ENCODE peak calls at places on chromosomes 16 and 17, in four cellular contexts. One of them, this sample, is unnamed.

GRCh38 chr17:38613981-38614779 is 8.4 kb upstream of the SRCIN1 start:
- DNase-seq in neural progenitor cell: no peak
- DNase-seq in hepatocyte: peak
- DNase-seq in astrocyte: no peak
- DNase-seq in this sample: no peak

GRCh38 chr16:17303101-17303500 is 167.7 kb downstream of the XYLT1 start:
- DNase-seq in neural progenitor cell: no peak
- DNase-seq in astrocyte: no peak
- DNase-seq in hepatocyte: no peak
- DNase-seq in this sample: no peak

GRCh38 chr16:81996664-81997529 is 14.4 kb downstream of the SDR42E1 start:
- DNase-seq in hepatocyte: peak
- DNase-seq in astrocyte: peak
- DNase-seq in neural progenitor cell: peak
- DNase-seq in this sample: peak

GRCh38 chr16:53822936-53823529 is 119.1 kb downstream of the FTO start:
- DNase-seq in astrocyte: peak
- DNase-seq in hepatocyte: no peak
- DNase-seq in neural progenitor cell: no peak
- DNase-seq in this sample: peak

GRCh38 chr17:80612997-80613731 is 68.5 kb downstream of the RPTOR start:
- DNase-seq in neural progenitor cell: no peak
- DNase-seq in astrocyte: no peak
- DNase-seq in hepatocyte: no peak
- DNase-seq in this sample: no peak

GRCh38 chr17:19867094-19867653 is 562 bp downstream of the ULK2 start:
- DNase-seq in hepatocyte: peak
- DNase-seq in neural progenitor cell: peak
- DNase-seq in astrocyte: peak
- DNase-seq in this sample: peak

GRCh38 chr17:43363181-43363925 is 35.4 kb upstream of the ARL4D start:
- DNase-seq in hepatocyte: no peak
- DNase-seq in neural progenitor cell: no peak
- DNase-seq in astrocyte: no peak
- DNase-seq in this sample: no peak

GRCh38 chr17:81008140-81008539 is 16.5 kb downstream of the CHMP6 start:
- DNase-seq in astrocyte: no peak
- DNase-seq in hepatocyte: no peak
- DNase-seq in neural progenitor cell: no peak
- DNase-seq in this sample: peak

GRCh38 chr17:72456026-72456569 is 335.3 kb downstream of the SOX9 start:
- DNase-seq in neural progenitor cell: no peak
- DNase-seq in hepatocyte: peak
- DNase-seq in astrocyte: peak
- DNase-seq in this sample: peak

GRCh38 chr17:9522074-9522473 is 53.5 kb downstream of the STX8 start:
- DNase-seq in neural progenitor cell: peak
- DNase-seq in astrocyte: peak
- DNase-seq in hepatocyte: peak
- DNase-seq in this sample: peak

GRCh38 chr17:75776399-75777242 is 8.0 kb upstream of the UNK start:
- DNase-seq in neural progenitor cell: no peak
- DNase-seq in astrocyte: no peak
- DNase-seq in hepatocyte: peak
- DNase-seq in this sample: peak

GRCh38 chr16:67504190-67505021 is 21.1 kb upstream of the AGRP start:
- DNase-seq in astrocyte: no peak
- DNase-seq in hepatocyte: no peak
- DNase-seq in neural progenitor cell: no peak
- DNase-seq in this sample: peak

GRCh38 chr16:4373909-4374742 is 2.5 kb downstream of the VASN start:
- DNase-seq in astrocyte: peak
- DNase-seq in hepatocyte: peak
- DNase-seq in neural progenitor cell: peak
- DNase-seq in this sample: peak

GRCh38 chr17:31074772-31075538 is 19.8 kb upstream of the NF1 start:
- DNase-seq in neural progenitor cell: peak
- DNase-seq in hepatocyte: no peak
- DNase-seq in astrocyte: peak
- DNase-seq in this sample: peak

GRCh38 chr17:76080207-76080933 is 1.4 kb downstream of the ZACN start:
- DNase-seq in neural progenitor cell: peak
- DNase-seq in hepatocyte: no peak
- DNase-seq in astrocyte: no peak
- DNase-seq in this sample: no peak

GRCh38 chr17:74571894-74572293 is 4.6 kb upstream of the CD300H start:
- DNase-seq in hepatocyte: no peak
- DNase-seq in neural progenitor cell: no peak
- DNase-seq in astrocyte: no peak
- DNase-seq in this sample: no peak

GRCh38 chr17:309361-309888 is 43.2 kb downstream of the RPH3AL start:
- DNase-seq in neural progenitor cell: peak
- DNase-seq in astrocyte: no peak
- DNase-seq in hepatocyte: no peak
- DNase-seq in this sample: peak

GRCh38 chr16:10098991-10099390 is 83.2 kb downstream of the GRIN2A start:
- DNase-seq in neural progenitor cell: no peak
- DNase-seq in astrocyte: peak
- DNase-seq in hepatocyte: no peak
- DNase-seq in this sample: no peak

GRCh38 chr16:86660623-86661022 is 82.3 kb downstream of the FOXL1 start:
- DNase-seq in hepatocyte: no peak
- DNase-seq in neural progenitor cell: no peak
- DNase-seq in astrocyte: no peak
- DNase-seq in this sample: no peak

GRCh38 chr17:81371910-81372760 is 23.1 kb upstream of the BAHCC1 start:
- DNase-seq in hepatocyte: peak
- DNase-seq in astrocyte: peak
- DNase-seq in neural progenitor cell: peak
- DNase-seq in this sample: peak

GRCh38 chr16:3121843-3122467 is 9.6 kb downstream of the ZNF205 start:
- DNase-seq in astrocyte: no peak
- DNase-seq in hepatocyte: no peak
- DNase-seq in neural progenitor cell: no peak
- DNase-seq in this sample: no peak

GRCh38 chr17:260031-260791 is 78.8 kb upstream of the DOC2B start:
- DNase-seq in hepatocyte: no peak
- DNase-seq in astrocyte: no peak
- DNase-seq in neural progenitor cell: no peak
- DNase-seq in this sample: no peak

GRCh38 chr17:40967581-40967980 is 833 bp upstream of the KRT39 start:
- DNase-seq in neural progenitor cell: no peak
- DNase-seq in astrocyte: no peak
- DNase-seq in hepatocyte: no peak
- DNase-seq in this sample: no peak

GRCh38 chr17:72661093-72661944 is 431.2 kb downstream of the SLC39A11 start:
- DNase-seq in neural progenitor cell: no peak
- DNase-seq in astrocyte: peak
- DNase-seq in hepatocyte: peak
- DNase-seq in this sample: no peak

GRCh38 chr16:630024-630814 is 566 bp upstream of the WFIKKN1 start:
- DNase-seq in hepatocyte: no peak
- DNase-seq in neural progenitor cell: peak
- DNase-seq in astrocyte: no peak
- DNase-seq in this sample: peak

GRCh38 chr16:85600078-85600477 is 13.0 kb upstream of the GSE1 start:
- DNase-seq in neural progenitor cell: no peak
- DNase-seq in hepatocyte: no peak
- DNase-seq in astrocyte: no peak
- DNase-seq in this sample: no peak

GRCh38 chr17:59623151-59623550 is 3.5 kb downstream of the CLTC start:
- DNase-seq in astrocyte: no peak
- DNase-seq in hepatocyte: no peak
- DNase-seq in neural progenitor cell: peak
- DNase-seq in this sample: peak

GRCh38 chr17:74949455-74950115 is 13.9 kb downstream of the OTOP3 start:
- DNase-seq in hepatocyte: no peak
- DNase-seq in neural progenitor cell: no peak
- DNase-seq in astrocyte: no peak
- DNase-seq in this sample: no peak

GRCh38 chr16:31268891-31269290 is 9.1 kb downstream of the ITGAM start:
- DNase-seq in neural progenitor cell: no peak
- DNase-seq in astrocyte: no peak
- DNase-seq in hepatocyte: no peak
- DNase-seq in this sample: no peak

GRCh38 chr16:84374160-84374489 is 5.8 kb downstream of the ATP2C2 start:
- DNase-seq in neural progenitor cell: no peak
- DNase-seq in hepatocyte: no peak
- DNase-seq in astrocyte: peak
- DNase-seq in this sample: peak

GRCh38 chr16:7313170-7313569 is 19.5 kb upstream of the RBFOX1 start:
- DNase-seq in astrocyte: no peak
- DNase-seq in neural progenitor cell: peak
- DNase-seq in hepatocyte: peak
- DNase-seq in this sample: peak

GRCh38 chr17:491086-492014 is 138.7 kb upstream of the RPH3AL start:
- DNase-seq in astrocyte: peak
- DNase-seq in neural progenitor cell: peak
- DNase-seq in hepatocyte: peak
- DNase-seq in this sample: peak

GRCh38 chr17:6299275-6299674 is 135.6 kb downstream of the AIPL1 start:
- DNase-seq in astrocyte: no peak
- DNase-seq in hepatocyte: no peak
- DNase-seq in neural progenitor cell: no peak
- DNase-seq in this sample: no peak

GRCh38 chr16:17696696-17697095 is 225.9 kb upstream of the XYLT1 start:
- DNase-seq in astrocyte: no peak
- DNase-seq in neural progenitor cell: peak
- DNase-seq in hepatocyte: no peak
- DNase-seq in this sample: no peak

GRCh38 chr17:4555863-4556646 is 871 bp upstream of the MYBBP1A start:
- DNase-seq in astrocyte: no peak
- DNase-seq in neural progenitor cell: peak
- DNase-seq in hepatocyte: no peak
- DNase-seq in this sample: no peak

GRCh38 chr17:6489016-6489550 is 44.8 kb downstream of the PIMREG start:
- DNase-seq in astrocyte: no peak
- DNase-seq in hepatocyte: no peak
- DNase-seq in neural progenitor cell: no peak
- DNase-seq in this sample: peak

GRCh38 chr16:50338371-50339231 is 30.2 kb downstream of the BRD7 start:
- DNase-seq in astrocyte: peak
- DNase-seq in neural progenitor cell: no peak
- DNase-seq in hepatocyte: no peak
- DNase-seq in this sample: peak

GRCh38 chr17:40307001-40307690 is 1.8 kb upstream of the RARA start:
- DNase-seq in neural progenitor cell: peak
- DNase-seq in hepatocyte: peak
- DNase-seq in astrocyte: peak
- DNase-seq in this sample: peak

GRCh38 chr16:88881675-88882357 is 15.4 kb upstream of the PABPN1L start:
- DNase-seq in astrocyte: no peak
- DNase-seq in hepatocyte: no peak
- DNase-seq in neural progenitor cell: no peak
- DNase-seq in this sample: no peak
- H2AFZ ChIP-seq in astrocyte: no peak
- H2AFZ ChIP-seq in hepatocyte: no peak
- H2AFZ ChIP-seq in neural progenitor cell: no peak
- H2AFZ ChIP-seq in this sample: no peak

DNA sequence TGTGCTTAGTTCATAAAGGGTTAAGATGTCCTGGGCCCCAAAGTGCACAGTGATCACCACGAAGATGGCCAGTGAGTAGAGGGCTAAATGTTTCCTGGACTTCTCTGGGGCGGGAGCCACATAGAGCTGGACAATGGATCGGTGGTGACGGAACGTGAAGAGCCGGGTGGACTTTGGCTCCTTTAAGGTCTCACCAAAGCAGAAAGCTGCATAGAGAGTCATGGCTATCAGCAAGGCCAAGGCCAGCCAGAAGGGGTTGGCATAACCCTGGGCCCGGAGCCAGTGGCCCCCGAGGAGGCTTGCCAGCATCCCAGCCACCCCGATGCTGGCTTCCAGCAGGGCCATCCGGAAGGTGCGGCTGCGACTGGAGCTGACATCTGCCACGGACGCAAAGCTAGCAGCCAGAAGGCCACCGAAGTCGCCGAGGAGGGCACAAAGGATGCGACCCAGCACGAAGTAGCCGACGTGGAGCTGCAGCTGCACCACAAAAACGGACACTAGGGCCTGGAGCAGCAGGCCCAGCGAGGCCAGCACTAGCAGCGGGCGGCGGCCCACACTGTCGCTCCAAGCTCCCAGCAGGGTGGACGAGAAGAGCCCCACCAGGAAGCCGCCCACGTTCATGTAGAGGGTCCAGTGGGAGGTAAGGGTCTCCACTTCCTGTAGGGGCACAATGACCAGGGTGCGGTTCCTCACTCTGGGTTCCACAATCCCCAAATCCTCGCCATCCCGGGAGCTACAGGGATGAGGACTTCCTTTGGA is 1.0 kb downstream of the SLC46A1 start:
- DNase-seq in neural progenitor cell: no peak
- DNase-seq in hepatocyte: no peak
- DNase-seq in astrocyte: no peak
- DNase-seq in this sample: peak
- H3K27ac ChIP-seq in neural progenitor cell: no peak
- H3K27ac ChIP-seq in hepatocyte: peak
- H3K27ac ChIP-seq in astrocyte: no peak
- H3K27ac ChIP-seq in this sample: no peak

DNA sequence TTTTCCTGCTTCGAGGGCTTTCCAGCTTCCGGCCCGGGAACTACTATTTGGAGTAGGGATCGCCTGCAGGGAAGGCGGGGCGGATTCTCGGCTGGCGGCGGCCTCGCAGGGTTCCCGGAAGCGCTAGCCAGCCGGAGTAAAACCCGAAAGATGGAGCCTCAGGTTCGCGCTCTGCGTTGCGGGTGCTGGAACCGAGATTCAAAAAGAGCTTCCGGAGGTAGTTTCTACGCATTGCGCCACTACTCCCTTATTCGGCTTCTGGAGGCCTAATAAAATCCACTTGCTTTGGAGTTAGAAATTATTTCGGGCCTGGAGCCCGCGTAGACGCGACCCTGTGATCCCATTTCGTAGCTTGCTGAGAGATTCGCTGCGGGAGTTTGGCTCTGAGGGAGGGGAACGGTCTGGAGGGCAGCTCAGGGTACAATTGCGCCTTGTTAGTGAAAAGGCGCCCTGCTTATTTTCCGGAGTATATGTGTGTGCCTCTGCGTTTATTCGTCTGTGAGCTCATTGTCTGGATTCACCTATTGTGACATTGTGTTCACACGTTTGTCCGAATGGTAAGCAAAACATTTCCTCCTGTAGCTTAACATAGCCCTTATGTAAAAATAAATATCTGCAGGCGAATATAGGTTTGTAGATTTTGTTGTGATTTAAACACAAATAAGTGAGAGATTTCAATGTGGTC is 712 bp downstream of the PRAC2 start:
- DNase-seq in hepatocyte: no peak
- DNase-seq in neural progenitor cell: peak
- DNase-seq in astrocyte: no peak
- DNase-seq in this sample: no peak
- TF ChIP-seq EZH2 in hepatocyte: peak
- TF ChIP-seq EZH2 in neural progenitor cell: peak
- TF ChIP-seq EZH2 in astrocyte: peak
- TF ChIP-seq EZH2 in this sample: peak

GRCh38 chr17:7932949-7933348 is 943 bp downstream of the CNTROB start:
- DNase-seq in neural progenitor cell: peak
- DNase-seq in astrocyte: peak
- DNase-seq in hepatocyte: peak
- DNase-seq in this sample: peak
- H2AFZ ChIP-seq in neural progenitor cell: no peak
- H2AFZ ChIP-seq in astrocyte: peak
- H2AFZ ChIP-seq in hepatocyte: peak
- H2AFZ ChIP-seq in this sample: peak

This sample was measured in GM23248.